ENCODE peak calls at places on chromosomes 12 and 14, in eight cellular contexts. C, P, B, Z, O, Y, L and T are unnamed samples.

GRCh38 chr14:32134448-32135070 is 57.5 kb downstream of the ARHGAP5 start:
- DNase-seq in P (peak), C (no peak), L (peak), O (no peak), Z (no peak), Y (no peak), B (no peak), T (no peak)

GRCh38 chr12:124513297-124513867 is 54.0 kb downstream of the NCOR2 start:
- DNase-seq in P (no peak), B (no peak), L (no peak), C (no peak), Z (no peak), O (no peak), Y (no peak), T (no peak)

GRCh38 chr14:106459971-106460730 is 933.8 kb downstream of the TMEM121 start:
- DNase-seq in Z (no peak), B (no peak), O (no peak), C (no peak), P (peak), Y (peak), L (no peak), T (no peak)

GRCh38 chr14:105059035-105059916 is 6.0 kb downstream of the GPR132 start:
- DNase-seq in O (no peak), B (no peak), L (no peak), P (no peak), Y (peak), Z (no peak), C (no peak), T (no peak)

GRCh38 chr14:94619297-94619696 is 7.1 kb downstream of the SERPINA3 start:
- DNase-seq in L (no peak), C (no peak), Z (no peak), P (no peak), O (no peak), Y (no peak), B (no peak), T (no peak)

GRCh38 chr12:18798445-18799139 is 60.7 kb downstream of the CAPZA3 start:
- DNase-seq in B (no peak), L (peak), Z (no peak), Y (no peak), P (no peak), C (no peak), O (no peak), T (no peak)

GRCh38 chr12:42935756-42936155 is 346.2 kb upstream of the PRICKLE1 start:
- DNase-seq in Y (no peak), Z (no peak), O (no peak), L (peak), B (no peak), P (no peak), C (no peak), T (no peak)

GRCh38 chr14:73426877-73427276 is 31.5 kb downstream of the NUMB start:
- DNase-seq in L (peak), O (peak), Y (no peak), C (peak), B (no peak), P (no peak), Z (no peak), T (no peak)

GRCh38 chr14:68476212-68476964 is 316.5 kb downstream of the ZFP36L1 start:
- DNase-seq in Z (peak), L (peak), O (peak), C (peak), P (no peak), Y (no peak), B (no peak), T (peak)

GRCh38 chr14:94524093-94524492 is 14.8 kb upstream of the SERPINA12 start:
- DNase-seq in B (no peak), Y (no peak), C (no peak), L (no peak), O (no peak), P (no peak), Z (no peak), T (no peak)

GRCh38 chr14:35761922-35762321 is 47.2 kb downstream of the RALGAPA1 start:
- DNase-seq in Z (no peak), L (no peak), P (no peak), C (no peak), O (no peak), Y (no peak), B (no peak), T (no peak)

GRCh38 chr12:34393086-34393820 is 371.0 kb downstream of the ALG10 start:
- DNase-seq in L (no peak), C (no peak), P (no peak), Z (peak), Y (no peak), B (no peak), O (peak), T (peak)

GRCh38 chr12:31682136-31682962 is 22.9 kb downstream of the ETFBKMT start:
- DNase-seq in B (peak), L (no peak), Y (peak), Z (no peak), O (peak), P (peak), C (peak), T (peak)

GRCh38 chr14:95294834-95295599 is 24.7 kb downstream of the CLMN start:
- DNase-seq in B (peak), L (no peak), C (no peak), Z (no peak), P (no peak), O (no peak), Y (no peak), T (no peak)

GRCh38 chr12:89984846-89985245 is 276.2 kb upstream of the ATP2B1 start:
- DNase-seq in Y (no peak), C (no peak), B (no peak), O (no peak), Z (no peak), P (no peak), L (no peak), T (no peak)

GRCh38 chr12:113899042-113899843 is 66.9 kb downstream of the RBM19 start:
- DNase-seq in L (no peak), Y (no peak), B (no peak), Z (no peak), C (no peak), P (no peak), O (no peak), T (no peak)

GRCh38 chr14:58427289-58428010 is at the start of the genes KIAA0586 and TIMM9:
- DNase-seq in Z (peak), B (peak), O (peak), Y (peak), L (peak), P (peak), C (peak), T (peak)

GRCh38 chr12:1740161-1740948 is 49.5 kb downstream of the ADIPOR2 start:
- DNase-seq in C (no peak), Z (no peak), O (no peak), Y (no peak), B (no peak), P (no peak), L (no peak), T (no peak)

GRCh38 chr12:10205251-10205807 is 7.3 kb upstream of the GABARAPL1 start:
- DNase-seq in O (no peak), Z (no peak), B (no peak), L (no peak), P (no peak), Y (no peak), C (no peak), T (no peak)

GRCh38 chr14:33810308-33810707 is 140.6 kb downstream of the EGLN3 start:
- DNase-seq in Z (no peak), B (no peak), Y (no peak), P (no peak), L (no peak), C (no peak), O (no peak), T (no peak)

GRCh38 chr14:59913187-59913586 is 6.8 kb upstream of the LRRC9 start:
- DNase-seq in Z (no peak), Y (no peak), L (no peak), O (no peak), B (no peak), C (no peak), P (no peak), T (no peak)

GRCh38 chr12:6608592-6609311 is 1.6 kb upstream of the CHD4 start:
- DNase-seq in C (no peak), B (no peak), Z (peak), Y (no peak), L (no peak), P (peak), O (peak), T (no peak)

GRCh38 chr12:99498756-99499155 is 148.8 kb upstream of the GARIN6 start:
- DNase-seq in Z (no peak), C (no peak), L (peak), Y (no peak), B (no peak), P (peak), O (no peak), T (no peak)

GRCh38 chr14:80428171-80428570 is 216.9 kb upstream of the DIO2 start:
- DNase-seq in O (no peak), L (no peak), Y (no peak), Z (no peak), B (no peak), C (no peak), P (no peak), T (no peak)

GRCh38 chr12:32051511-32052299 is 54.9 kb upstream of the BICD1 start:
- DNase-seq in Z (no peak), C (peak), Y (no peak), P (peak), O (no peak), L (peak), B (peak), T (peak)

GRCh38 chr12:93570552-93571359 is 1.7 kb upstream of the SOCS2 start:
- DNase-seq in Z (peak), P (peak), L (peak), Y (peak), O (peak), B (peak), C (peak), T (peak)

GRCh38 chr12:31203261-31203660 is 122.7 kb downstream of the SINHCAF start:
- DNase-seq in P (no peak), L (no peak), Y (no peak), O (no peak), C (no peak), B (no peak), Z (no peak), T (no peak)

GRCh38 chr14:60971271-60971670 is 9.6 kb downstream of the TRMT5 start:
- DNase-seq in C (no peak), L (no peak), B (no peak), Z (no peak), P (no peak), O (no peak), Y (no peak), T (no peak)

GRCh38 chr12:95633049-95633545 is 81.8 kb upstream of the USP44 start:
- DNase-seq in P (peak), Z (no peak), Y (no peak), L (peak), O (no peak), C (peak), B (peak), T (peak)

GRCh38 chr14:106023411-106023810 is 497.0 kb downstream of the TMEM121 start:
- DNase-seq in C (no peak), Z (no peak), P (no peak), O (no peak), L (no peak), Y (no peak), B (no peak), T (no peak)

GRCh38 chr12:122646568-122647220 is 56.5 kb downstream of the HCAR2 start:
- DNase-seq in O (no peak), Y (peak), B (no peak), C (peak), L (peak), Z (no peak), P (no peak), T (peak)

GRCh38 chr12:4044736-4045432 is 171.7 kb upstream of the PARP11 start:
- DNase-seq in Z (no peak), L (no peak), P (no peak), B (no peak), Y (no peak), C (no peak), O (no peak), T (no peak)

GRCh38 chr12:124286414-124286813 is 8.5 kb upstream of the RFLNA start:
- DNase-seq in C (no peak), O (no peak), B (no peak), P (no peak), Z (no peak), Y (no peak), L (no peak), T (no peak)

GRCh38 chr14:89359477-89360222 is 57.4 kb downstream of the FOXN3 start:
- DNase-seq in Y (no peak), P (no peak), Z (peak), C (no peak), B (no peak), O (no peak), L (no peak), T (no peak)

GRCh38 chr12:106898001-106898966 is 57.4 kb upstream of the TMEM263 start:
- DNase-seq in O (no peak), Y (no peak), C (no peak), L (no peak), Z (no peak), P (no peak), B (no peak), T (no peak)

GRCh38 chr14:39434401-39434800 is 2.2 kb upstream of the FBXO33 start:
- DNase-seq in O (no peak), P (no peak), B (no peak), L (no peak), C (no peak), Z (no peak), Y (no peak), T (no peak)

GRCh38 chr12:119850330-119850729 is 26.8 kb downstream of the CIT start:
- DNase-seq in C (no peak), O (no peak), Y (no peak), B (no peak), L (no peak), P (no peak), Z (no peak), T (no peak)

GRCh38 chr14:78848234-78848820 is 678.2 kb downstream of the NRXN3 start:
- DNase-seq in B (peak), Z (no peak), P (peak), C (no peak), Y (peak), L (no peak), O (peak), T (no peak)

DNA sequence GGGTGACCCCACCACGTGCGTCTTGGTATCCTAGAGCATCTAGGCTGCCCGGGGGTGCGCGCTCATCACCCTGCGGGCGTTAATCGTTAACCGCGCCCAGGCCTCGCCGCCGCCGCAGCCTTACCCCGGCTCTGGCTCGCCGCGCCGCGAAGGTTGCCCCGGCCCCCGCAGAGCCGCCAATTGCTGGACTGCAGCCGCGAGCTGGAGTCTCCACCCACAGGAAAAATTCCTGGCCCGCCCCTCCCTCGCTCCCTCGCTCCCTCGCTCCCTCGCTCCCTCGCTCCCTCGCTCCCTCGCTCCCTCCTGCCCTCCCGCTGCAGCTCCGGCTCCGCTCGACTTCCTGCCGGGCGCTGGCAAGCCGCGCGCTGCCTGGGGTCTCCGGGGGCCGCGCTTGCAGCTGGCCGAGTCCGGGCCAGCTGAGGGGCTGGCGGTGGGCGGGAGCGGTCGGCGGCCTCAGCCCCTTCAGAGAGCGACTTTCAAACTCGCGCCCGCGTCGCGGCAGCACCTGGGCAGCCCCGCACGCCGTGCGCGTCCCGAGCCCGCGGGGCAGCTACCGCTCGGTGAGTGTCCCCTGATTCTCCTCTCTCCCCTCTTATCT is at the start of gene PLEKHG3:
- DNase-seq in B (no peak), C (no peak), Y (no peak), O (peak), P (peak), Z (peak), L (no peak), T (no peak)
- TF ChIP-seq CTCF in B (no peak), C (no peak), Y (no peak), O (no peak), P (no peak), Z (no peak), L (no peak), T (no peak)

DNA sequence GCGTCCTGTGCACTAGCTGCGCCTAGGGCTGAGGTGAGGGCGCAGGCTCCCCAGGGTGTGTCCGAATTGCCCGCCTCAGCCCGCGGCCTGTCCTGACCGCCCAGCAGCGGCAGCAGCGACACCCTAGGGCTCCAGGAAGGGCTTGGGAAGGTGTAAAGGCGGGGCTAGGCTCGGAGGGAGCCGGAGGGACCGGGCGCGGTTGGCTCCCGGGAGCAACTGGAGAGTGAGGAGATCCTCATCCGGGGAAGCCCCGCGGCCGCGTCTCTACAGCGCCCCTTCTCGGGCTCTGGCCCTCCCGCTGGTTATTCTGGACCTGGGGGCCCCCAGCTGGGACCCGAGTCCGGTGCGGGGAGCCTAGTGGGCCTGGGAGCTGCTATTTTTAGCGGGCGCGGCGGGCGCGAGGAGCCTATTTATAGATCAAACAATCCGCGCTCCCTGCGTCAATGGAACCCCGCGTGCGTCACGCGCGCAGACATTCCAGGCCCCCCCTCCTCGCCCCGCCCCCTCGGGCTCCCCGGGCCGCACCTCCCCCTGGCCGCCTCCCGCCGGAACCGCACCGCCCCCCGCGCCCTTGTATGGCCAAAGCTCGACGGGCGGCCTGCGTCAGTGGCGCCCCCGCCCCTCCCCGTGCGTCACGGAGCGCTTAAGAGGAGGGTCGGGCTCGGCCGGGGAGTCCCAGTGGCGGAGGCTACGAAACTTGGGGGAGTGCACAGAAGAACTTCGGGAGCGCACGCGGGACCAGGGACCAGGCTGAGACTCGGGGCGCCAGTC is at the start of gene NR4A1:
- DNase-seq in P (peak), B (peak), O (peak), Z (peak), L (peak), Y (peak), C (peak), T (peak)
- TF ChIP-seq CTCF in P (peak), B (no peak), O (no peak), Z (no peak), L (peak), Y (no peak), C (no peak), T (no peak)

DNA sequence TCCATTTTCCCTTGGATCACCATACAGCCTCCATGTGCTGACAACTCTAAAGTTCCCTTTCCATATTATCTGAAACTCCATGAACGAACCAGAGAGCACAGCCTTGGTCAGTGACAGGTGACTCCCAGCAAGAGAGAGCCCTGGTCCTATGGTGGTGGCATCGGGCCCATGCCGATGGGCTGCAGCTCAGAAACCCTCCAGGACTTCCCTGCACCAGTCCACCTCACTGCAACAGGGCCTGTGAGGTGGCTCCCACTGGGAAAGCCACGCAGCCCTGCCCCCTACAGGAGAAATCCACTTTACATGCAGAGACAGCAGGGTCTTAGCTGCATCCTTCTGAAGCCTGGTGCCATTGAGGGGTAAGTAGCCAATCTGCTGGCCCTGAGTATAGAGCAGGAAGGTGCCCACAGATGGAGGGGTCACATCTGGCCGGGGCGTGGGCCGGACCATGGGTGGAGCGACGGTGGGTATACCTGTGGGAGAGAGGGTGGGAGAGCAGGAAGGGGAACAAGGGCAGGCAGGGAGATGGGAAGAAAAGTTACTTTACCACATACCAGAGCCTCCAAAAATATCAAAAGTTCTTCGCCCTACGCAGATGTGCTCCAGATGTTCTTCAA is 24.7 kb downstream of the RTRAF start:
- DNase-seq in L (no peak), B (no peak), Z (no peak), C (no peak), O (no peak), P (peak), Y (no peak), T (no peak)
- TF ChIP-seq CTCF in L (peak), B (peak), Z (no peak), C (no peak), O (no peak), P (no peak), Y (no peak), T (peak)

DNA sequence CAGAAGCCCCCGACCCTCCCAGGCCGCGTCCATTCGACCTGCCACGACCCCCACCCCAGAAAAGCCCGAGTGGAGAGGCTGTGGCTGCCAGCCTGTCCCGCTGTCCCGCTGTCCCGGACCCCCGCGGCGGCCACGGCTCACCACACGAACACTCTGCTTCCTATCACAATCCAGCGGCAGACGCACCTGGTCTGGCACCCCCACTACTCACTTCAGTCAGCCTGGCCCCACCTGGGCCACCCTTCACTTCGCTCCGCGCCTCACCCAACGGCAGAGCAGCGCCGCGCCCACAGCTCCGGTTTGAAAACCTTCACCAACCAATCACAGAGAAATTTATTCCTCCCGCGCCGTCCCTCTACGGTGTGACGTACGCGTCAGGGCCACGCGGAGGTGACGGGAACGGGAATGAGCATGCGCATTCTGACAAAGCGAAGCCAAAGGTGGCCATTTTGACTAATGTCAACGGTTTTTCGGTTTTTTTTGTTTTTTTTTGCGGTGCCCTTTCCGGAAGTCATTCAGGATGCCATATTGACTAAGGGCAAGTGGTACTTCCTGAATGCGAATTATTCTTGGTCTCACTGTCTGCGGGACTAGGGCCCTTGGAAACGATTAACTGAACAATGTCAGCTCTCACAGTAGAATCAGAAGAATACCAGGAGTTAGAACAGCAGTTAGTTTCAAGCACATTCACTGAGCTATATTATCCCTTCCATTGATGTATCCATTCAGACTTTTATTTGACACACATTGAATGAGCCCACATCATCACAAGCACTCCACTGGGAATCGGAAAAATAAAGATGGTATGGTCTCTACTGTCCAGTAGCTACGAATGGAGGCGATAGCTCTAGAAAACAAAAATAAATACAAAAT is at the start of gene RACGAP1:
- DNase-seq in Z (peak), B (peak), Y (peak), P (peak), O (peak), L (peak), C (peak), T (peak)
- TF ChIP-seq CTCF in Z (no peak), B (no peak), Y (no peak), P (no peak), O (no peak), L (no peak), C (no peak), T (no peak)